ENCODE peak calls at places on chromosomes 16 and 17, in seven cellular contexts. R is NCI-H2081, D is substantia nigra, S is GDM1, A is RPMI7951, M is OCI-M1, U is GM12865. K is an unnamed sample.

GRCh38 chr16:31472559-31473203 is 729 bp downstream of the TGFB1I1 start:
- DNase-seq in D (no peak), S (peak), A (peak), R (peak), M (peak), U (no peak), K (no peak)

GRCh38 chr16:89191033-89191900 is 9.1 kb downstream of the SLC22A31 start:
- DNase-seq in U (no peak), S (no peak), R (no peak), D (no peak), A (no peak), M (no peak), K (no peak)

GRCh38 chr17:72376486-72377345 is 255.9 kb downstream of the SOX9 start:
- DNase-seq in A (peak), U (no peak), S (no peak), R (peak), D (no peak), M (no peak), K (no peak)

GRCh38 chr17:7184091-7184488 is 4.9 kb upstream of the ASGR1 start:
- DNase-seq in R (peak), D (no peak), A (no peak), U (no peak), M (no peak), S (peak), K (no peak)

GRCh38 chr17:78581304-78581703 is 4.1 kb upstream of the DNAH17 start:
- DNase-seq in M (no peak), A (no peak), R (no peak), S (no peak), D (no peak), U (no peak), K (no peak)

GRCh38 chr16:8796469-8797363 is 723 bp downstream of the TMEM186 start:
- DNase-seq in U (no peak), S (no peak), M (no peak), R (no peak), A (no peak), D (no peak), K (no peak)

GRCh38 chr17:42378597-42379594 is 9.3 kb downstream of the STAT3 start:
- DNase-seq in M (peak), S (no peak), R (peak), U (peak), D (no peak), A (no peak), K (no peak)

GRCh38 chr16:83420206-83420760 is 387.5 kb upstream of the HSBP1 start:
- DNase-seq in S (no peak), D (no peak), M (peak), R (no peak), U (no peak), A (peak), K (peak)

GRCh38 chr17:7479389-7480192 is at the start of gene ZBTB4:
- DNase-seq in R (peak), U (peak), A (peak), S (peak), M (peak), D (peak), K (no peak)

GRCh38 chr16:84360748-84361147 is 7.6 kb upstream of the ATP2C2 start:
- DNase-seq in D (no peak), A (no peak), S (no peak), R (no peak), M (no peak), U (no peak), K (no peak)

GRCh38 chr16:27251561-27252205 is 16.9 kb downstream of the NSMCE1 start:
- DNase-seq in U (no peak), M (no peak), D (no peak), R (no peak), S (no peak), A (no peak), K (no peak)

GRCh38 chr16:69064164-69064563 is 41.3 kb upstream of the HAS3 start:
- DNase-seq in S (no peak), A (peak), D (no peak), R (no peak), M (no peak), U (no peak), K (no peak)

GRCh38 chr16:13014516-13014915 is 113.1 kb downstream of the SHISA9 start:
- DNase-seq in U (no peak), A (no peak), S (no peak), D (no peak), R (no peak), M (no peak), K (no peak)